ENCODE peak calls at places on chromosome 5, in five cellular contexts. One of them, this sample, is unnamed.

GRCh38 chr5:177520271-177520670 is 3.5 kb upstream of the DDX41 start:
- DNase-seq in posterior vena cava: peak; percentile 65
- DNase-seq in stimulated activated CD8-positive, alpha-beta memory T cell treated with anti-CD3 and anti-CD28 coated beads, Interleukin-4, amount 100 ng/mL, for 24 hours: no peak
- DNase-seq in HEK293T: no peak
- DNase-seq in NCI-H1436: no peak
- DNase-seq in this sample: no peak

GRCh38 chr5:145811834-145812625 is 23.1 kb downstream of the PRELID2 start:
- DNase-seq in posterior vena cava: no peak
- DNase-seq in stimulated activated CD8-positive, alpha-beta memory T cell treated with anti-CD3 and anti-CD28 coated beads, Interleukin-4, amount 100 ng/mL, for 24 hours: no peak
- DNase-seq in HEK293T: no peak
- DNase-seq in NCI-H1436: no peak
- DNase-seq in this sample: peak; percentile 41

GRCh38 chr5:86646671-86647070 is 28.9 kb downstream of the COX7C start:
- DNase-seq in posterior vena cava: no peak
- DNase-seq in stimulated activated CD8-positive, alpha-beta memory T cell treated with anti-CD3 and anti-CD28 coated beads, Interleukin-4, amount 100 ng/mL, for 24 hours: no peak
- DNase-seq in HEK293T: no peak
- DNase-seq in NCI-H1436: no peak
- DNase-seq in this sample: no peak

GRCh38 chr5:28214292-28214691 is 1175.9 kb upstream of the CDH9 start:
- DNase-seq in posterior vena cava: no peak
- DNase-seq in stimulated activated CD8-positive, alpha-beta memory T cell treated with anti-CD3 and anti-CD28 coated beads, Interleukin-4, amount 100 ng/mL, for 24 hours: no peak
- DNase-seq in HEK293T: no peak
- DNase-seq in NCI-H1436: no peak
- DNase-seq in this sample: no peak

GRCh38 chr5:165876538-165876937 is 2371.1 kb downstream of the MAT2B start:
- DNase-seq in posterior vena cava: no peak
- DNase-seq in stimulated activated CD8-positive, alpha-beta memory T cell treated with anti-CD3 and anti-CD28 coated beads, Interleukin-4, amount 100 ng/mL, for 24 hours: no peak
- DNase-seq in HEK293T: no peak
- DNase-seq in NCI-H1436: no peak
- DNase-seq in this sample: no peak

GRCh38 chr5:39104221-39104620 is 30.0 kb upstream of the RICTOR start:
- DNase-seq in posterior vena cava: no peak
- DNase-seq in stimulated activated CD8-positive, alpha-beta memory T cell treated with anti-CD3 and anti-CD28 coated beads, Interleukin-4, amount 100 ng/mL, for 24 hours: no peak
- DNase-seq in HEK293T: no peak
- DNase-seq in NCI-H1436: no peak
- DNase-seq in this sample: no peak

GRCh38 chr5:83714780-83715179 is 5.9 kb downstream of the HAPLN1 start:
- DNase-seq in posterior vena cava: no peak
- DNase-seq in stimulated activated CD8-positive, alpha-beta memory T cell treated with anti-CD3 and anti-CD28 coated beads, Interleukin-4, amount 100 ng/mL, for 24 hours: no peak
- DNase-seq in HEK293T: no peak
- DNase-seq in NCI-H1436: no peak
- DNase-seq in this sample: no peak

GRCh38 chr5:121741156-121741555 is 110.5 kb upstream of the FTMT start:
- DNase-seq in posterior vena cava: no peak
- DNase-seq in stimulated activated CD8-positive, alpha-beta memory T cell treated with anti-CD3 and anti-CD28 coated beads, Interleukin-4, amount 100 ng/mL, for 24 hours: no peak
- DNase-seq in HEK293T: no peak
- DNase-seq in NCI-H1436: no peak
- DNase-seq in this sample: no peak

GRCh38 chr5:153613143-153613542 is 122.7 kb downstream of the GRIA1 start:
- DNase-seq in posterior vena cava: no peak
- DNase-seq in stimulated activated CD8-positive, alpha-beta memory T cell treated with anti-CD3 and anti-CD28 coated beads, Interleukin-4, amount 100 ng/mL, for 24 hours: no peak
- DNase-seq in HEK293T: no peak
- DNase-seq in NCI-H1436: no peak
- DNase-seq in this sample: no peak

GRCh38 chr5:59956130-59956773 is 62.7 kb upstream of the PDE4D start:
- DNase-seq in posterior vena cava: no peak
- DNase-seq in stimulated activated CD8-positive, alpha-beta memory T cell treated with anti-CD3 and anti-CD28 coated beads, Interleukin-4, amount 100 ng/mL, for 24 hours: no peak
- DNase-seq in HEK293T: no peak
- DNase-seq in NCI-H1436: no peak
- DNase-seq in this sample: no peak

GRCh38 chr5:35194636-35195471 is 35.4 kb downstream of the PRLR start:
- DNase-seq in posterior vena cava: no peak
- DNase-seq in stimulated activated CD8-positive, alpha-beta memory T cell treated with anti-CD3 and anti-CD28 coated beads, Interleukin-4, amount 100 ng/mL, for 24 hours: no peak
- DNase-seq in HEK293T: no peak
- DNase-seq in NCI-H1436: no peak
- DNase-seq in this sample: peak; percentile 30

GRCh38 chr5:140340605-140341004 is 5.8 kb downstream of the HBEGF start:
- DNase-seq in posterior vena cava: no peak
- DNase-seq in stimulated activated CD8-positive, alpha-beta memory T cell treated with anti-CD3 and anti-CD28 coated beads, Interleukin-4, amount 100 ng/mL, for 24 hours: no peak
- DNase-seq in HEK293T: no peak
- DNase-seq in NCI-H1436: no peak
- DNase-seq in this sample: no peak

GRCh38 chr5:83151821-83152220 is 74.5 kb downstream of the XRCC4 start:
- DNase-seq in posterior vena cava: no peak
- DNase-seq in stimulated activated CD8-positive, alpha-beta memory T cell treated with anti-CD3 and anti-CD28 coated beads, Interleukin-4, amount 100 ng/mL, for 24 hours: no peak
- DNase-seq in HEK293T: no peak
- DNase-seq in NCI-H1436: no peak
- DNase-seq in this sample: no peak

GRCh38 chr5:143791848-143792701 is 19.9 kb upstream of the HMHB1 start:
- DNase-seq in posterior vena cava: no peak
- DNase-seq in stimulated activated CD8-positive, alpha-beta memory T cell treated with anti-CD3 and anti-CD28 coated beads, Interleukin-4, amount 100 ng/mL, for 24 hours: no peak
- DNase-seq in HEK293T: no peak
- DNase-seq in NCI-H1436: no peak
- DNase-seq in this sample: no peak

GRCh38 chr5:157778121-157778805 is 34.8 kb downstream of the LSM11 start:
- DNase-seq in posterior vena cava: no peak
- DNase-seq in stimulated activated CD8-positive, alpha-beta memory T cell treated with anti-CD3 and anti-CD28 coated beads, Interleukin-4, amount 100 ng/mL, for 24 hours: no peak
- DNase-seq in HEK293T: no peak
- DNase-seq in NCI-H1436: no peak
- DNase-seq in this sample: peak; percentile 19

GRCh38 chr5:137695651-137696428 is 40.0 kb downstream of the KLHL3 start:
- DNase-seq in posterior vena cava: no peak
- DNase-seq in stimulated activated CD8-positive, alpha-beta memory T cell treated with anti-CD3 and anti-CD28 coated beads, Interleukin-4, amount 100 ng/mL, for 24 hours: no peak
- DNase-seq in HEK293T: no peak
- DNase-seq in NCI-H1436: no peak
- DNase-seq in this sample: no peak

GRCh38 chr5:82347213-82347947 is 69.2 kb upstream of the RPS23 start:
- DNase-seq in posterior vena cava: peak; percentile 82
- DNase-seq in stimulated activated CD8-positive, alpha-beta memory T cell treated with anti-CD3 and anti-CD28 coated beads, Interleukin-4, amount 100 ng/mL, for 24 hours: no peak
- DNase-seq in HEK293T: no peak
- DNase-seq in NCI-H1436: no peak
- DNase-seq in this sample: peak; percentile 46

GRCh38 chr5:60844429-60844890 is 391 bp upstream of the ELOVL7 start:
- DNase-seq in posterior vena cava: no peak
- DNase-seq in stimulated activated CD8-positive, alpha-beta memory T cell treated with anti-CD3 and anti-CD28 coated beads, Interleukin-4, amount 100 ng/mL, for 24 hours: no peak
- DNase-seq in HEK293T: peak; percentile 16
- DNase-seq in NCI-H1436: no peak
- DNase-seq in this sample: no peak

GRCh38 chr5:174204914-174205313 is 159.4 kb downstream of the NSG2 start:
- DNase-seq in posterior vena cava: no peak
- DNase-seq in stimulated activated CD8-positive, alpha-beta memory T cell treated with anti-CD3 and anti-CD28 coated beads, Interleukin-4, amount 100 ng/mL, for 24 hours: no peak
- DNase-seq in HEK293T: no peak
- DNase-seq in NCI-H1436: no peak
- DNase-seq in this sample: peak; percentile 31

GRCh38 chr5:154860765-154861164 is 2.3 kb downstream of the CNOT8 start:
- DNase-seq in posterior vena cava: no peak
- DNase-seq in stimulated activated CD8-positive, alpha-beta memory T cell treated with anti-CD3 and anti-CD28 coated beads, Interleukin-4, amount 100 ng/mL, for 24 hours: no peak
- DNase-seq in HEK293T: no peak
- DNase-seq in NCI-H1436: no peak
- DNase-seq in this sample: no peak

GRCh38 chr5:109866051-109866450 is 176.3 kb downstream of the MAN2A1 start:
- DNase-seq in posterior vena cava: no peak
- DNase-seq in stimulated activated CD8-positive, alpha-beta memory T cell treated with anti-CD3 and anti-CD28 coated beads, Interleukin-4, amount 100 ng/mL, for 24 hours: no peak
- DNase-seq in HEK293T: no peak
- DNase-seq in NCI-H1436: no peak
- DNase-seq in this sample: no peak

GRCh38 chr5:59666709-59667108 is 226.8 kb downstream of the PDE4D start:
- DNase-seq in posterior vena cava: no peak
- DNase-seq in stimulated activated CD8-positive, alpha-beta memory T cell treated with anti-CD3 and anti-CD28 coated beads, Interleukin-4, amount 100 ng/mL, for 24 hours: no peak
- DNase-seq in HEK293T: no peak
- DNase-seq in NCI-H1436: no peak
- DNase-seq in this sample: no peak

GRCh38 chr5:41176952-41177351 is 36.4 kb downstream of the C6 start:
- DNase-seq in posterior vena cava: no peak
- DNase-seq in stimulated activated CD8-positive, alpha-beta memory T cell treated with anti-CD3 and anti-CD28 coated beads, Interleukin-4, amount 100 ng/mL, for 24 hours: no peak
- DNase-seq in HEK293T: no peak
- DNase-seq in NCI-H1436: no peak
- DNase-seq in this sample: no peak

GRCh38 chr5:108983456-108984092 is 235.9 kb downstream of the FER start:
- DNase-seq in posterior vena cava: no peak
- DNase-seq in stimulated activated CD8-positive, alpha-beta memory T cell treated with anti-CD3 and anti-CD28 coated beads, Interleukin-4, amount 100 ng/mL, for 24 hours: no peak
- DNase-seq in HEK293T: no peak
- DNase-seq in NCI-H1436: no peak
- DNase-seq in this sample: no peak

GRCh38 chr5:83577036-83577636 is 105.6 kb downstream of the VCAN start:
- DNase-seq in posterior vena cava: no peak
- DNase-seq in stimulated activated CD8-positive, alpha-beta memory T cell treated with anti-CD3 and anti-CD28 coated beads, Interleukin-4, amount 100 ng/mL, for 24 hours: no peak
- DNase-seq in HEK293T: no peak
- DNase-seq in NCI-H1436: no peak
- DNase-seq in this sample: peak; percentile 78

GRCh38 chr5:54049963-54050362 is 260.4 kb downstream of the ARL15 start:
- DNase-seq in posterior vena cava: no peak
- DNase-seq in stimulated activated CD8-positive, alpha-beta memory T cell treated with anti-CD3 and anti-CD28 coated beads, Interleukin-4, amount 100 ng/mL, for 24 hours: no peak
- DNase-seq in HEK293T: no peak
- DNase-seq in NCI-H1436: no peak
- DNase-seq in this sample: no peak

GRCh38 chr5:114201332-114201731 is 160.5 kb upstream of the KCNN2 start:
- DNase-seq in posterior vena cava: no peak
- DNase-seq in stimulated activated CD8-positive, alpha-beta memory T cell treated with anti-CD3 and anti-CD28 coated beads, Interleukin-4, amount 100 ng/mL, for 24 hours: no peak
- DNase-seq in HEK293T: no peak
- DNase-seq in NCI-H1436: no peak
- DNase-seq in this sample: no peak

GRCh38 chr5:138849439-138849838 is 25.7 kb downstream of the LRRTM2 start:
- DNase-seq in posterior vena cava: no peak
- DNase-seq in stimulated activated CD8-positive, alpha-beta memory T cell treated with anti-CD3 and anti-CD28 coated beads, Interleukin-4, amount 100 ng/mL, for 24 hours: no peak
- DNase-seq in HEK293T: no peak
- DNase-seq in NCI-H1436: no peak
- DNase-seq in this sample: no peak

GRCh38 chr5:34626036-34626435 is 30.1 kb upstream of the RAI14 start:
- DNase-seq in posterior vena cava: no peak
- DNase-seq in stimulated activated CD8-positive, alpha-beta memory T cell treated with anti-CD3 and anti-CD28 coated beads, Interleukin-4, amount 100 ng/mL, for 24 hours: no peak
- DNase-seq in HEK293T: no peak
- DNase-seq in NCI-H1436: no peak
- DNase-seq in this sample: no peak

GRCh38 chr5:125634242-125634835 is 788.9 kb upstream of the GRAMD2B start:
- DNase-seq in posterior vena cava: no peak
- DNase-seq in stimulated activated CD8-positive, alpha-beta memory T cell treated with anti-CD3 and anti-CD28 coated beads, Interleukin-4, amount 100 ng/mL, for 24 hours: no peak
- DNase-seq in HEK293T: no peak
- DNase-seq in NCI-H1436: peak; percentile 34
- DNase-seq in this sample: no peak

GRCh38 chr5:53350991-53351770 is 129.2 kb upstream of the FST start:
- DNase-seq in posterior vena cava: no peak
- DNase-seq in stimulated activated CD8-positive, alpha-beta memory T cell treated with anti-CD3 and anti-CD28 coated beads, Interleukin-4, amount 100 ng/mL, for 24 hours: no peak
- DNase-seq in HEK293T: no peak
- DNase-seq in NCI-H1436: no peak
- DNase-seq in this sample: no peak

GRCh38 chr5:179852993-179853547 is 5.5 kb downstream of the MRNIP start:
- DNase-seq in posterior vena cava: peak; percentile 37
- DNase-seq in stimulated activated CD8-positive, alpha-beta memory T cell treated with anti-CD3 and anti-CD28 coated beads, Interleukin-4, amount 100 ng/mL, for 24 hours: no peak
- DNase-seq in HEK293T: no peak
- DNase-seq in NCI-H1436: no peak
- DNase-seq in this sample: no peak

GRCh38 chr5:138819065-138819464 is 56.1 kb downstream of the LRRTM2 start:
- DNase-seq in posterior vena cava: no peak
- DNase-seq in stimulated activated CD8-positive, alpha-beta memory T cell treated with anti-CD3 and anti-CD28 coated beads, Interleukin-4, amount 100 ng/mL, for 24 hours: no peak
- DNase-seq in HEK293T: no peak
- DNase-seq in NCI-H1436: no peak
- DNase-seq in this sample: no peak

GRCh38 chr5:60482301-60482700 is 217.7 kb downstream of the DEPDC1B start:
- DNase-seq in posterior vena cava: no peak
- DNase-seq in stimulated activated CD8-positive, alpha-beta memory T cell treated with anti-CD3 and anti-CD28 coated beads, Interleukin-4, amount 100 ng/mL, for 24 hours: no peak
- DNase-seq in HEK293T: no peak
- DNase-seq in NCI-H1436: no peak
- DNase-seq in this sample: no peak

GRCh38 chr5:115160975-115161475 is 8.7 kb downstream of the TRIM36 start:
- DNase-seq in posterior vena cava: no peak
- DNase-seq in stimulated activated CD8-positive, alpha-beta memory T cell treated with anti-CD3 and anti-CD28 coated beads, Interleukin-4, amount 100 ng/mL, for 24 hours: no peak
- DNase-seq in HEK293T: no peak
- DNase-seq in NCI-H1436: peak; percentile 54
- DNase-seq in this sample: no peak

This sample was measured in hepatocyte.